ENCODE peak calls at places on chromosomes 5 and 9, in ten cellular contexts. P is aorta; B is stomach; V is left ventricle myocardium inferior; Z is pancreas; M is CD8-positive, alpha-beta T cell; U is CD4-positive, CD25-positive, alpha-beta regulatory T cell; D is right cardiac atrium; I is mammary epithelial cell; L is ascending aorta. X is an unnamed sample.
A peak's percentile ranks its signal among the peaks of the same experiment; 100 is the strongest.

GRCh38 chr5:177098103-177098771 is 11.5 kb downstream of the FGFR4 start:
- DNase-seq in I (no peak), B (no peak), D (peak; percentile 88), L (no peak), V (peak; percentile 54), Z (no peak), U (no peak), M (no peak), P (no peak), X (no peak)

GRCh38 chr5:169867347-169867746 is 112.9 kb downstream of the INSYN2B start:
- DNase-seq in Z (no peak), I (no peak), D (no peak), V (no peak), U (no peak), L (no peak), P (no peak), M (no peak), B (no peak), X (no peak)

GRCh38 chr5:168786142-168786541 is 207.0 kb upstream of the PANK3 start:
- DNase-seq in D (no peak), B (no peak), V (no peak), U (no peak), P (no peak), Z (no peak), I (no peak), M (no peak), L (no peak), X (no peak)

GRCh38 chr5:142527664-142528295 is 158.1 kb downstream of the FGF1 start:
- DNase-seq in D (no peak), P (no peak), I (no peak), V (no peak), B (no peak), M (no peak), L (no peak), Z (no peak), U (no peak), X (no peak)

GRCh38 chr5:93746406-93747056 is 5.1 kb upstream of the POU5F2 start:
- DNase-seq in P (no peak), M (no peak), U (no peak), V (no peak), Z (no peak), I (peak; percentile 39), L (no peak), B (no peak), D (no peak), X (no peak)

GRCh38 chr5:171391996-171392577 is 4.4 kb downstream of the NPM1 start:
- DNase-seq in Z (no peak), I (no peak), M (no peak), D (no peak), P (no peak), B (no peak), U (no peak), L (no peak), V (no peak), X (no peak)

GRCh38 chr9:89364664-89365531 is 46.6 kb downstream of the SECISBP2 start:
- DNase-seq in P (peak; percentile 38), L (no peak), V (no peak), M (no peak), Z (no peak), D (no peak), I (peak; percentile 46), B (peak; percentile 23), U (no peak), X (peak; percentile 13)

GRCh38 chr5:68189613-68190012 is 25.9 kb upstream of the PIK3R1 start:
- DNase-seq in U (no peak), L (no peak), M (no peak), P (no peak), V (no peak), B (no peak), I (no peak), D (no peak), Z (no peak), X (no peak)

GRCh38 chr9:122394265-122395242 is 23.7 kb downstream of the PTGS1 start:
- DNase-seq in Z (no peak), L (no peak), P (peak; percentile 74), U (no peak), D (peak; percentile 49), V (peak; percentile 65), M (no peak), I (peak; percentile 48), B (no peak), X (peak; percentile 30)

GRCh38 chr5:71461360-71461759 is 5.9 kb downstream of the BDP1 start:
- DNase-seq in B (no peak), L (no peak), D (no peak), M (no peak), U (no peak), V (no peak), I (no peak), P (no peak), Z (no peak), X (no peak)

GRCh38 chr9:18707489-18708210 is 233.7 kb downstream of the ADAMTSL1 start:
- DNase-seq in L (no peak), M (no peak), P (no peak), V (no peak), Z (no peak), D (no peak), U (no peak), I (no peak), B (no peak), X (no peak)

GRCh38 chr9:123866497-123866896 is 63.4 kb downstream of the DENND1A start:
- DNase-seq in B (no peak), V (no peak), Z (no peak), L (no peak), I (no peak), P (no peak), M (no peak), U (no peak), D (no peak), X (no peak)

GRCh38 chr5:50684721-50685120 is 18.3 kb downstream of the PARP8 start:
- DNase-seq in M (no peak), V (no peak), L (no peak), I (no peak), Z (no peak), D (no peak), U (no peak), P (no peak), B (no peak), X (no peak)

GRCh38 chr5:97089149-97089801 is 53.1 kb downstream of the LIX1 start:
- DNase-seq in P (no peak), U (no peak), Z (no peak), M (no peak), I (no peak), V (no peak), D (no peak), B (no peak), L (no peak), X (no peak)

GRCh38 chr5:175572922-175573321 is 84.9 kb upstream of the HRH2 start:
- DNase-seq in Z (no peak), L (no peak), P (peak; percentile 56), D (no peak), U (no peak), I (peak; percentile 44), V (no peak), B (no peak), M (no peak), X (peak; percentile 16)

GRCh38 chr5:5234912-5235311 is 94.8 kb downstream of the ADAMTS16 start:
- DNase-seq in M (no peak), D (no peak), P (no peak), B (no peak), Z (no peak), U (no peak), V (no peak), L (no peak), I (no peak), X (no peak)
- H3K4me3 ChIP-seq in M (no peak overlapping the region), D (no peak overlapping the region), P (no peak overlapping the region), B (no peak overlapping the region), Z (no peak overlapping the region), U (no peak overlapping the region), V (no peak overlapping the region), L (no peak overlapping the region), I (no peak overlapping the region), X (no peak overlapping the region)

GRCh38 chr5:1835431-1835830 is 34.2 kb downstream of the NDUFS6 start:
- DNase-seq in U (no peak), Z (no peak), P (no peak), B (no peak), I (no peak), M (no peak), L (no peak), D (no peak), V (no peak), X (no peak)
- H3K27ac ChIP-seq in U (no peak overlapping the region), Z (no peak overlapping the region), P (no peak overlapping the region), B (no peak overlapping the region), I (no peak overlapping the region), M (no peak overlapping the region), L (no peak overlapping the region), D (no peak overlapping the region), V (no peak overlapping the region), X (no peak overlapping the region)

GRCh38 chr5:86075139-86075538 is 542.6 kb upstream of the COX7C start:
- DNase-seq in M (no peak), I (no peak), Z (no peak), D (no peak), P (no peak), U (no peak), V (no peak), L (no peak), B (no peak), X (no peak)
- H3K4me3 ChIP-seq in M (no peak overlapping the region), I (no peak overlapping the region), Z (no peak overlapping the region), D (no peak overlapping the region), P (no peak overlapping the region), U (no peak overlapping the region), V (no peak overlapping the region), L (no peak overlapping the region), B (no peak overlapping the region), X (no peak overlapping the region)

GRCh38 chr5:77993141-77993540 is 217.0 kb upstream of the TBCA start:
- DNase-seq in V (no peak), M (no peak), P (no peak), B (no peak), U (no peak), D (no peak), Z (no peak), L (no peak), I (no peak), X (no peak)
- H3K27ac ChIP-seq in V (no peak overlapping the region), M (no peak overlapping the region), P (no peak overlapping the region), B (no peak overlapping the region), U (no peak overlapping the region), D (no peak overlapping the region), Z (no peak overlapping the region), L (no peak overlapping the region), I (no peak overlapping the region), X (no peak overlapping the region)

DNA sequence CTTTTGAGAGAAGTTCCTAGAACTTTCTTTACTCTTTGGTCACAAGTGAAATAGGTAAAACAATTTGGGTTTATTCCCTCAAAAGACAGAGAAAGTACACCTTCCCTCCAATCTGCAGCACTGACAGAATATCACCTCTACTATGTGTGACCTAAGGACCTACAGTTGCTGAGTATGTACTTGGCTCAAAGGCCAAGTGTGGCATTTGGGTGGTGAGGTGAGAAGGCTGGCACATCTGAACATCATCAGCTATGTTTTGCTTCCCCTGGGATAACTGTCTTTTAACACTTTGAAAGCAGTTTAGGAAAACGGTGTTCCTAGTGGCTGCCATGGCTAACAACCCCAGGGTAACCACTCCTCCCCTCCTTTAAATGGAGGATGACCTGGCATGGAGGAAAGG is 17.6 kb downstream of the MIER3 start:
- DNase-seq in L (no peak), B (no peak), D (no peak), V (no peak), U (no peak), I (no peak), Z (no peak), M (no peak), P (no peak), X (no peak)
- H3K4me3 ChIP-seq in L (no peak overlapping the region), B (no peak overlapping the region), D (no peak overlapping the region), V (no peak overlapping the region), U (no peak overlapping the region), I (no peak overlapping the region), Z (no peak overlapping the region), M (no peak overlapping the region), P (no peak overlapping the region), X (no peak overlapping the region)

GRCh38 chr5:119338326-119338957 is 17.4 kb upstream of the TNFAIP8 start:
- DNase-seq in D (no peak), Z (no peak), I (no peak), M (no peak), V (no peak), P (no peak), U (no peak), L (no peak), B (no peak), X (no peak)
- H3K27ac ChIP-seq in D (no peak overlapping the region), Z (no peak overlapping the region), I (no peak overlapping the region), M (peak overlapping the region; percentile 3), V (peak overlapping the region; percentile 55), P (no peak overlapping the region), U (peak overlapping the region; percentile 85), L (no peak overlapping the region), B (peak overlapping the region; percentile 66), X (no peak overlapping the region)

X was measured in gastrocnemius medialis.